ENCODE peak calls at places on chromosome 19, in ten cellular contexts. F is ELR; E is stimulated activated CD8-positive, alpha-beta memory T cell treated with anti-CD3 and anti-CD28 coated beads, Interleukin-7, amount 100 ng/mL, for 48 hours; Y is germinal center; T is left colon; B is neural crest cell; X is IMR-90; R is fibroblast of the conjunctiva; K is activated T-helper 9 cell treated with anti-CD3 and anti-CD28 coated beads, Interleukin-2, amount 50 U/mL, for 16 hours; H is stimulated activated CD4-positive, alpha-beta T cell treated with anti-CD3 and anti-CD28 coated beads, Interleukin-1b, Interleukin-23, amount 100 ng/mL, for 4 hours. I is an unnamed sample.

GRCh38 chr19:45515081-45515624 is 7.9 kb downstream of the VASP start:
- DNase-seq in X (no peak), H (no peak), E (no peak), F (no peak), Y (peak), K (no peak), B (no peak), R (no peak), T (peak), I (no peak)

GRCh38 chr19:38211206-38211605 is 12.8 kb downstream of the DPF1 start:
- DNase-seq in E (no peak), T (no peak), X (no peak), K (no peak), R (no peak), F (no peak), B (no peak), Y (no peak), H (no peak), I (no peak)

GRCh38 chr19:47315125-47315821 is 5.6 kb downstream of the C5AR1 start:
- DNase-seq in X (peak), B (no peak), Y (no peak), K (no peak), F (peak), H (no peak), T (no peak), R (peak), E (peak), I (no peak)

GRCh38 chr19:33329727-33330126 is 27.4 kb upstream of the CEBPA start:
- DNase-seq in F (no peak), Y (no peak), E (no peak), H (no peak), R (no peak), K (no peak), X (no peak), T (no peak), B (no peak), I (no peak)

GRCh38 chr19:37635076-37636056 is 19.9 kb downstream of the ZFP30 start:
- DNase-seq in K (no peak), F (peak), E (no peak), H (no peak), T (no peak), X (no peak), R (no peak), B (no peak), Y (no peak), I (no peak)

GRCh38 chr19:49130325-49130724 is 11.0 kb downstream of the PPFIA3 start:
- DNase-seq in R (no peak), E (no peak), H (no peak), X (no peak), Y (no peak), K (no peak), F (no peak), B (no peak), T (no peak), I (no peak)

GRCh38 chr19:1183543-1184172 is 9.6 kb upstream of the SBNO2 start:
- DNase-seq in T (peak), X (peak), H (no peak), E (no peak), R (no peak), B (no peak), Y (no peak), K (no peak), F (peak), I (no peak)

GRCh38 chr19:47471733-47472457 is at the start of gene SLC8A2:
- DNase-seq in K (peak), F (peak), E (peak), T (peak), R (peak), B (peak), Y (peak), H (peak), X (peak), I (no peak)

GRCh38 chr19:39671739-39672363 is 16.1 kb downstream of the LGALS16 start:
- DNase-seq in X (peak), T (peak), Y (peak), E (no peak), H (peak), K (no peak), F (peak), R (peak), B (peak), I (peak)

GRCh38 chr19:18733196-18733647 is 49.7 kb downstream of the CRTC1 start:
- DNase-seq in H (no peak), B (no peak), X (peak), K (no peak), E (no peak), R (peak), F (no peak), Y (no peak), T (peak), I (no peak)

GRCh38 chr19:9863759-9864158 is 28.6 kb downstream of the PIN1 start:
- DNase-seq in K (no peak), T (no peak), B (no peak), Y (no peak), R (no peak), E (no peak), F (no peak), H (no peak), X (no peak), I (no peak)

GRCh38 chr19:6402834-6403608 is 10.1 kb upstream of the GTF2F1 start:
- DNase-seq in H (no peak), R (peak), K (no peak), X (peak), Y (no peak), F (peak), B (peak), T (peak), E (no peak), I (no peak)

GRCh38 chr19:48443262-48443661 is 2.5 kb upstream of the GRWD1 start:
- DNase-seq in E (no peak), Y (no peak), F (no peak), H (no peak), R (no peak), T (no peak), K (no peak), X (no peak), B (no peak), I (no peak)

GRCh38 chr19:12939292-12939606 is 840 bp downstream of the CALR start:
- DNase-seq in E (no peak), R (no peak), T (peak), X (peak), B (no peak), F (peak), H (no peak), Y (no peak), K (no peak), I (no peak)

GRCh38 chr19:30059741-30060140 is 117.7 kb downstream of the URI1 start:
- DNase-seq in E (no peak), B (no peak), X (no peak), R (no peak), H (no peak), K (no peak), Y (no peak), T (no peak), F (no peak), I (no peak)

GRCh38 chr19:2426661-2427322 is 594 bp downstream of the TIMM13 start:
- DNase-seq in Y (peak), T (peak), F (peak), H (peak), R (no peak), B (peak), E (peak), K (peak), X (peak), I (no peak)

GRCh38 chr19:17090501-17091074 is 15.0 kb downstream of the MYO9B start:
- DNase-seq in H (peak), K (peak), Y (no peak), X (peak), B (no peak), F (peak), E (peak), R (no peak), T (no peak), I (no peak)

GRCh38 chr19:40702337-40703012 is 12.0 kb upstream of the NUMBL start:
- DNase-seq in R (no peak), B (no peak), E (no peak), K (no peak), H (no peak), Y (no peak), X (no peak), T (peak), F (no peak), I (no peak)

GRCh38 chr19:10797078-10797477 is 38.9 kb downstream of the TMED1 start:
- DNase-seq in K (peak), F (no peak), Y (no peak), X (no peak), R (no peak), B (no peak), H (no peak), T (no peak), E (peak), I (no peak)

GRCh38 chr19:34017024-34017423 is 155.3 kb upstream of the LSM14A start:
- DNase-seq in T (no peak), K (no peak), H (no peak), X (no peak), F (peak), Y (no peak), R (no peak), B (no peak), E (no peak), I (no peak)

GRCh38 chr19:42441047-42441440 is 1.7 kb downstream of the CXCL17 start:
- DNase-seq in K (no peak), X (no peak), E (no peak), R (no peak), Y (no peak), H (no peak), F (no peak), T (no peak), B (no peak), I (no peak)

GRCh38 chr19:39347332-39348227 is 5.4 kb downstream of the SAMD4B start:
- DNase-seq in F (peak), R (no peak), K (no peak), E (no peak), H (no peak), T (no peak), X (peak), B (no peak), Y (no peak), I (no peak)

GRCh38 chr19:7874080-7874856 is at the start of gene PRR36:
- DNase-seq in K (no peak), X (no peak), Y (no peak), B (peak), R (no peak), E (no peak), H (no peak), F (no peak), T (no peak), I (no peak)

GRCh38 chr19:9037415-9038062 is 27.3 kb upstream of the MUC16 start:
- DNase-seq in Y (no peak), H (no peak), R (no peak), T (no peak), K (no peak), E (no peak), B (no peak), X (no peak), F (no peak), I (no peak)

GRCh38 chr19:1991018-1991390 is 24.5 kb downstream of the BTBD2 start:
- DNase-seq in K (no peak), X (no peak), B (no peak), T (no peak), F (no peak), E (no peak), R (no peak), H (no peak), Y (no peak), I (no peak)

GRCh38 chr19:24140099-24140498 is 53.1 kb downstream of the ZNF254 start:
- DNase-seq in B (no peak), Y (no peak), E (no peak), R (peak), K (no peak), X (peak), T (no peak), F (peak), H (no peak), I (no peak)

GRCh38 chr19:48724796-48725753 is 5.5 kb upstream of the MAMSTR start:
- DNase-seq in E (no peak), X (peak), R (peak), K (no peak), H (no peak), T (peak), Y (peak), F (peak), B (no peak), I (no peak)

I was measured in activated CD4-positive, CD25-positive, alpha-beta regulatory T cell.